ENCODE peak calls at places on chromosomes 5 and 9, in seven cellular contexts. M is Calu3, P is RWPE2, I is BE2C, J is IMR-90, R is H9, E is nephron progenitor cell. K is an unnamed sample.

GRCh38 chr5:178424141-178424855 is 165.9 kb downstream of the COL23A1 start:
- DNase-seq in M (no peak), P (no peak), I (no peak), J (no peak), R (peak), E (no peak), K (no peak)

GRCh38 chr9:81687521-81688261 is 1.7 kb downstream of the TLE1 start:
- DNase-seq in M (peak), P (peak), I (peak), J (no peak), R (peak), E (peak), K (no peak)

GRCh38 chr9:127174386-127175318 is 52.2 kb upstream of the ANGPTL2 start:
- DNase-seq in M (no peak), P (peak), I (no peak), J (no peak), R (peak), E (no peak), K (no peak)

GRCh38 chr5:139985733-139986132 is 57.4 kb downstream of the NRG2 start:
- DNase-seq in M (no peak), P (peak), I (no peak), J (peak), R (no peak), E (no peak), K (no peak)

GRCh38 chr5:10555134-10555733 is 8.6 kb upstream of the ANKRD33B start:
- DNase-seq in M (peak), P (peak), I (peak), J (peak), R (no peak), E (no peak), K (no peak)

GRCh38 chr9:108108802-108109448 is 619.4 kb upstream of the KLF4 start:
- DNase-seq in M (no peak), P (no peak), I (no peak), J (peak), R (no peak), E (no peak), K (no peak)

GRCh38 chr5:154868702-154869101 is 10.3 kb downstream of the CNOT8 start:
- DNase-seq in M (no peak), P (no peak), I (peak), J (peak), R (peak), E (no peak), K (no peak)

GRCh38 chr9:35868972-35869371 is 1.2 kb downstream of the OR13J1 start:
- DNase-seq in M (no peak), P (no peak), I (no peak), J (no peak), R (no peak), E (no peak), K (no peak)

GRCh38 chr5:17304282-17304681 is 86.9 kb downstream of the BASP1 start:
- DNase-seq in M (no peak), P (no peak), I (no peak), J (peak), R (no peak), E (no peak), K (no peak)

GRCh38 chr5:152462021-152462721 is 57.1 kb upstream of the NMUR2 start:
- DNase-seq in M (no peak), P (no peak), I (no peak), J (no peak), R (no peak), E (no peak), K (no peak)

GRCh38 chr9:126147620-126148522 is 178.8 kb upstream of the MVB12B start:
- DNase-seq in M (no peak), P (no peak), I (no peak), J (no peak), R (peak), E (no peak), K (no peak)

GRCh38 chr9:99192786-99193465 is 28.8 kb downstream of the ALG2 start:
- DNase-seq in M (no peak), P (no peak), I (no peak), J (peak), R (no peak), E (no peak), K (no peak)

GRCh38 chr9:99189887-99190596 is 31.7 kb downstream of the ALG2 start:
- DNase-seq in M (no peak), P (no peak), I (no peak), J (peak), R (no peak), E (no peak), K (no peak)

GRCh38 chr9:99197124-99197630 is 24.6 kb downstream of the ALG2 start:
- DNase-seq in M (no peak), P (no peak), I (no peak), J (no peak), R (no peak), E (no peak), K (no peak)

GRCh38 chr9:99190597-99191283 is 31.0 kb downstream of the ALG2 start:
- DNase-seq in M (no peak), P (no peak), I (no peak), J (no peak), R (no peak), E (no peak), K (no peak)

DNA sequence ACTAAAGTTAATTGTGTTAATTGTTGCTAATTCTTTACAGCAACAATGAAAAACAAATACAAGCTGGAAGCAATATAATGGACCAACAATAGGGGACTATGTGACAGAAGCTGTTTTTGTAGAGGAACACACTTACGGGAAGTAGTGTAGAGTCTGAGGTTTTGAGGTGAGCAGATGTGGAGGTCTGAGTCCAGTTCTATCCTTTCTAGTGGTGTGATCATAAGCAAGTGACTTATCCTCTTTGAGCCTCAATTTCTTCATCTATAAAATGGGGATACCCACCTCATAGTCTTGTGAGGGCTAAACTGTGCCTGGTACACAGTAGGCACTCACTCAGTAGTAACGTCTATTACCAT is 28.3 kb downstream of the ALG2 start:
- DNase-seq in M (no peak), P (no peak), I (no peak), J (no peak), R (no peak), E (no peak), K (no peak)
- TF ChIP-seq CTCF in M (no peak), P (peak), I (no peak), J (no peak), R (peak), E (no peak), K (no peak)

DNA sequence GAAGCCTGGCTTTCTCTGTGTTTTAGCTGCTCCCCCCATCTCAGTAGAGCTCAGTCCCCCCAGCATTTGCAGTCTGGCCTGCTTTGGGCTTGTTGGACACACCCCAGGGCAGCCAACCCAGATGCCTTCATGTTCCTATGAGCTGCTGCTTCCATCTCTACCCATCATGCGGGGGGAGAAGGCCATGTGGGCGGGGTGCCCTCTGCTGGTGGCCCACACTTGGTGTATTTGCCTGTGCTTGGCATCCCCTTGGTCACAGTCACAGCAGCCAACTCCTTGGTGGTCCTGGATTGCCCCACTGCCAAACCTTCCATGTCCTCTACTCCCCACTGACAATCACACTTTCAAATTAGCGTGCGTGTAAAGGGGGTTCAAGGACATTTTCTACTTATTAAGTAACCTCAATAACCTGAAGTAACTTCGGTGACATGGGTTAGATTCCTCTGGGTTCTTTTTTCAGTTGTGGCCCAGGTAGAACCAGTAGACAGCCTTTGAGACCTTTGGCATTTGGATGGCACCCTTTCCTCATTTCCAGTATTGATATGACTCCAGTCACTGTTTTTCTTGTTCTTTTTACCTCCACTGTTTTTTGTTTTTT is 42.8 kb downstream of the SNX30 start:
- DNase-seq in M (peak), P (peak), I (peak), J (peak), R (peak), E (peak), K (no peak)
- TF ChIP-seq CTCF in M (peak), P (peak), I (peak), J (peak), R (peak), E (peak), K (peak)

GRCh38 chr9:121822093-121823085 is 171.0 kb downstream of the DAB2IP start:
- DNase-seq in M (no peak), P (no peak), I (no peak), J (no peak), R (no peak), E (no peak), K (no peak)

GRCh38 chr9:121826711-121827110 is 175.3 kb downstream of the DAB2IP start:
- DNase-seq in M (no peak), P (no peak), I (no peak), J (no peak), R (no peak), E (no peak), K (no peak)

GRCh38 chr9:121823451-121824169 is 172.2 kb downstream of the DAB2IP start:
- DNase-seq in M (no peak), P (no peak), I (no peak), J (no peak), R (no peak), E (no peak), K (no peak)

GRCh38 chr9:121825481-121825830 is 174.0 kb downstream of the DAB2IP start:
- DNase-seq in M (no peak), P (no peak), I (no peak), J (no peak), R (no peak), E (no peak), K (no peak)

DNA sequence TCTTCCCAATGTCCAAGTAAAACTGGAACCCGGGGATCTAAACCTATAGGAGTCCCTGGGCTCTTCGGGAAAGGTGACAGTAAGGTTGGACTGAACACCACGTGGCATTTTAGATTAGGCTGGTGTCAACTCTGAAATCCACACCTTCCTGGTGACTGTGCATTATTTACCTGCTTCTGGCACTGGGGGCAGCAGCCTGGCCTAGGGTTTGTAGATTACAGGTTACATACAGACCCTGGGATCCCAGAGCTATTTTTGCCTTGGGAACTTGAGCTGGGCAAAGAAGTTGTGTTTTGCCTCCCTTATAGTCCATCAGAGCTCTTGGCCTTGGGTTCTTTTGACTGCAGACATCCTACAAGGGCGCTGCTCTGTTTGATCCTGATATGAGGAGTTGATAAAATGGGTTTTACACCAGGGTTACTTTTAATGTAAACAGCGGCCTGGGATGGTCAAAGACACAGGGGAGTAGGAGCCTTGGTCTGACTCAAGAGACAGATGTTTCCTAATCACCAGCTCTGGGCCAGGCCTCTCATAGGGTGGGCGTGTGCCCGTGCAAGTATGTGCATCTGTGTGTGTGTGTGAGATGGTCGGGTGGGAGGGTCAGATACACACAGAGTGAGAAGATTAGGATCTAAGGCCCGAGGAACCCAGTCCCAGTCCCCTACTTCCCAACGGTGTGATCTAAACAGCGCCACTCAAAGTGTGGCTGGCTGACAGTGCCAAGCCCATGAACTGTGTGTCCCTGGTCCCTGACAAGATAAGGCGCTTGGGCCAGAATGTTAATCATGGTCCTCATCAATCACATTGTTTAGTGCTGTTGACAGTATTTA is 173.4 kb downstream of the DAB2IP start:
- DNase-seq in M (no peak), P (no peak), I (peak), J (peak), R (no peak), E (no peak), K (no peak)
- TF ChIP-seq CTCF in M (no peak), P (peak), I (peak), J (no peak), R (peak), E (no peak), K (no peak)

GRCh38 chr9:133356391-133357091 is at the start of the genes SURF1 and SURF2:
- DNase-seq in M (peak), P (peak), I (peak), J (peak), R (peak), E (peak), K (peak)
- TF ChIP-seq CTCF in M (no peak), P (peak), I (no peak), J (no peak), R (peak), E (no peak), K (no peak)

DNA sequence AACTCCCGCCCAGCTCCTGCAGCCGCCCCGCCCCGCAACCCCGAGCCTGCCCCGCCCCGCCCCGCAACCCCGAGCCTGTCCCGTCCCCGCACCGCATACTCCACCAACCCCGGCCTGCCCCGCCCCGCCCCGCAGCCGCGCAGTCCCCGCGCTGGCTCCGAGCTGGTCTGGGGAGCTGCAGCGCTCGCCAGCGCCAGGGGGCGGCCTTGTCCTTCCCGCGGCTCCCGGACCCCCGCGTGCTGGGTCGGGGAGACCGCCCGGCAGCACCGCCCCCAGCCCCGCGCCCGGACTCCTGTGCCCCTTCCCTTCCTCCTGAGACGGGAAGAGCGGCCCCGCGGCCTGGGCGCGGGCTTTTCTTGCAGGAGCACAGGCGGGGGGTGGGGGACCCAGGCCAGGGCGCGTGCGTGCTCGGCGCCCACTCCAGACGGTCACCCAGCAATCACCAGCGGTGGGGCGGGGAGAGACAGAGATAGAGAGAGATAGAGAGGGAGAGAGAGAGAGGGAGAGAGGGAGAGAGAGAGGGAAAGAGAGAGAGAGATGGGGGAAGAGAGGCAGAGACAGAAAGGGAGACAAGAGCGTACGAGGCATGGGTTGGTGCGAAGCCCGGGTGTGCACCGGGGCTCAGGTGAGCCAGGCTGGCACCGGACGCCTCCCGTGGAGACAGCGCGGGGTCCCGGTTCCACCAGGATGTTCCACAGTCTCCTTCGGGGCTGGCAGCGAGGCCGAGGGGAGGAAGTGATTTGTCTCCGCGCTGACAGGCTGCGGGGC is 14.7 kb upstream of the TMEM250 start:
- DNase-seq in M (peak), P (no peak), I (peak), J (no peak), R (peak), E (peak), K (peak)
- TF ChIP-seq CTCF in M (peak), P (peak), I (peak), J (peak), R (peak), E (peak), K (peak)

GRCh38 chr9:136241540-136241939 is 4.1 kb downstream of the QSOX2 start:
- DNase-seq in M (no peak), P (no peak), I (no peak), J (no peak), R (no peak), E (no peak), K (no peak)

GRCh38 chr9:136242248-136242647 is 3.4 kb downstream of the QSOX2 start:
- DNase-seq in M (no peak), P (no peak), I (no peak), J (no peak), R (no peak), E (no peak), K (no peak)

GRCh38 chr9:136244116-136244775 is 1.4 kb downstream of the QSOX2 start:
- DNase-seq in M (no peak), P (no peak), I (no peak), J (no peak), R (no peak), E (no peak), K (no peak)

GRCh38 chr9:136243631-136244030 is 2.0 kb downstream of the QSOX2 start:
- DNase-seq in M (no peak), P (no peak), I (no peak), J (no peak), R (no peak), E (no peak), K (no peak)

DNA sequence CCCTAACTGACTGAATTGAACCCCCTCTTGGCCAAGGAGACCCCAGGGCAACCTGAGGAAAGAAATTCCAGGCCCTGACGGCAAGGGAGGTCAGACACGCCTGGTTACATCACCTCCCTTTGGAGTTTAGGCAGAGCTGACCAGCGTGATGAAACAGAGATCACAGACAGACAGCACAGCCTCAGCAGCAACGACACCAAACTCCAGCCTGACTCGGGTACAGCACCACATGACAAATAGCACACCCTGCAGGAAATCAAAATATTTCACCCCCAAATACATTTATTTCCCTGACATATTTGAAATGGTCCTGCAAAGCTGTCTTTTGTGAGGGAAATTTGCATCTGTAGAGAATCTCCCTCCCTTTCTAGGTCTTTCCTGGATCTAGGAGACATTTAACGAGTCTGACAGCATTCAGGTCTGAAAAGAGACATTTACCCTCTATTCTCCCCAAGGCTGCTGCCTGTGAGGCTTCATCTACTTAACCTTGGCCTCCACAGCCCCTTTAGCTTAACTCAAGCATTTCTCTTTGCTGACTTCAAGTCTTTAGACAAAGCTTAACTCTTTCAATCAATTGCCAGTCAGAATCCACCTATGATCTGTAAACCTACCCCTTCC is 2.6 kb downstream of the QSOX2 start:
- DNase-seq in M (no peak), P (no peak), I (peak), J (no peak), R (no peak), E (no peak), K (no peak)
- TF ChIP-seq CTCF in M (no peak), P (no peak), I (peak), J (no peak), R (peak), E (no peak), K (no peak)